ENCODE peak calls at places on chromosomes 3 and 15, in seven cellular contexts. A, H, X, G, L, E and K are unnamed samples.
A peak's percentile ranks its signal among the peaks of the same experiment; 100 is the strongest.

GRCh38 chr15:82093774-82094211 is 48.0 kb upstream of the MEX3B start:
- DNase-seq in L (no peak), G (no peak), X (no peak), E (no peak), A (no peak), H (no peak), K (no peak)

GRCh38 chr15:73165844-73166243 is 113.6 kb downstream of the NEO1 start:
- DNase-seq in X (no peak), L (no peak), G (no peak), A (no peak), E (no peak), H (no peak), K (no peak)

GRCh38 chr3:4417449-4417848 is 49.6 kb downstream of the SUMF1 start:
- DNase-seq in X (no peak), E (no peak), H (peak; percentile 30), G (no peak), A (peak; percentile 19), L (no peak), K (no peak)

GRCh38 chr3:172546105-172546504 is 22.9 kb upstream of the TNFSF10 start:
- DNase-seq in H (no peak), L (no peak), E (no peak), X (no peak), G (no peak), A (no peak), K (no peak)

GRCh38 chr3:52787672-52788625 is 6.6 kb upstream of the ITIH3 start:
- DNase-seq in L (no peak), X (no peak), A (peak; percentile 27), G (peak; percentile 8), E (no peak), H (no peak), K (no peak)

GRCh38 chr3:12681586-12682371 is 17.9 kb upstream of the RAF1 start:
- DNase-seq in X (no peak), L (no peak), G (no peak), H (peak; percentile 26), E (no peak), A (no peak), K (no peak)

GRCh38 chr3:64140651-64141050 is 84.6 kb downstream of the PRICKLE2 start:
- DNase-seq in H (no peak), E (no peak), G (no peak), L (no peak), A (no peak), X (no peak), K (no peak)

GRCh38 chr3:72797773-72798543 is 50.3 kb downstream of the SHQ1 start:
- DNase-seq in L (no peak), G (peak; percentile 59), X (no peak), H (peak; percentile 61), A (no peak), E (no peak), K (no peak)

GRCh38 chr3:51384145-51384729 is 854 bp upstream of the MANF start:
- DNase-seq in X (no peak), L (peak; percentile 83), A (no peak), H (peak; percentile 28), G (peak; percentile 27), E (no peak), K (no peak)

GRCh38 chr3:152026033-152026556 is 152.7 kb downstream of the SUCNR1 start:
- DNase-seq in G (no peak), E (no peak), L (no peak), X (no peak), H (no peak), A (no peak), K (no peak)

GRCh38 chr3:52531636-52532516 is 1.8 kb downstream of the NT5DC2 start:
- DNase-seq in E (no peak), X (peak; percentile 49), G (no peak), A (peak; percentile 24), L (peak; percentile 78), H (peak; percentile 3), K (peak; percentile 76)

DNA sequence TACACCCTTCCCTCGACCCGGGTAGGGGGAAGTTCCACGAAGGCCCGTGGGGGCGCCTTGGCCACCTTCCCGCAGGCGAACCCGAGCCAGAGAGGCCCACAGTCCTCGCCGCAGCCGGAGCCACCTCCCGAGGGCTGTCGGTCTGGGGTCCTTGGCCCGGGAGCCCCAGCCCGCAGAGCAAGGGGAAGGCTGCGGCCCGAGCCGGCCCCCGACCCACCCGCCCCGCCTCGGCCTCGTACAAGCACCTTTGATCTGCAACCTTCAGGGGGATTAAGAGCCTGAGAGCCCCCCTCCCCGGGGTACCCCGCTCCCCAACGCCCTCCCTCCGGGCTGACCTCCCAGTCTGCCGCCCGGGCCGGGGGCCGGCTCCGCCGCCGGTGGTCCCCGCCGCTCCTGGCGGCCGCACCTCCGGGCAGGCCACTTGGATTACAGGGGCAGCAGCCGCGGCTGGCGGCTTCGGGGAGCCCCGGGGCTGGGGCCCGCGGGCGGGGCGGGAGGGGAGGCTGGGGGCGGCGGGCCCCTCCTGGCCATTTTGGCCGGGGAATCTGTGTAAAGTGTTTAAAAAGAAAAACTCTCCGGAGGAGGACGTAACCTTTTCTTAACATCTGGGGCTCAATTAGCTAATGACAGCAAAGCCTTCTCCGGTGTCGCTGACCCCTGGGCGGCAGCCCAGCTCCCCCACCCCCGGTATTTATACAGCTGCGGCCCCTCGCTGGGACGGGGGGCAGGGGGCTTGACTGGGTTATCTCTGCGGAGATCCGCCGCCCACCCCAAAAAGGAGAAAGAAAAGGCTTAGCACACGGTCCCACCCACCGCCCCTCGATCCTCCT is 40.2 kb downstream of the EPHB3 start:
- DNase-seq in A (no peak), H (no peak), G (no peak), L (no peak), X (no peak), E (no peak), K (no peak)
- H3K4me3 ChIP-seq in A (no peak overlapping the region), H (no peak overlapping the region), G (peak overlapping the region; percentile 43), L (peak overlapping the region; percentile 41), X (peak overlapping the region; percentile 20), E (peak overlapping the region; percentile 14), K (peak overlapping the region; percentile 55)

GRCh38 chr15:56963126-56963525 is 44.7 kb downstream of the TCF12 start:
- DNase-seq in X (no peak), H (no peak), A (no peak), G (no peak), E (no peak), L (no peak), K (no peak)

GRCh38 chr15:56965614-56966013 is 47.2 kb downstream of the TCF12 start:
- DNase-seq in E (no peak), G (no peak), A (no peak), X (no peak), L (no peak), H (no peak), K (no peak)

GRCh38 chr15:56960116-56960515 is 41.7 kb downstream of the TCF12 start:
- DNase-seq in E (no peak), G (no peak), H (no peak), A (no peak), X (no peak), L (no peak), K (no peak)

GRCh38 chr15:56964182-56964581 is 45.7 kb downstream of the TCF12 start:
- DNase-seq in A (no peak), H (no peak), G (no peak), E (no peak), L (no peak), X (no peak), K (no peak)

GRCh38 chr15:56963719-56964118 is 45.3 kb downstream of the TCF12 start:
- DNase-seq in A (no peak), L (no peak), X (no peak), G (no peak), H (no peak), E (no peak), K (no peak)
- TF ChIP-seq CTCF in A (no peak), L (no peak), X (no peak), G (no peak), H (no peak), E (no peak), K (no peak)

DNA sequence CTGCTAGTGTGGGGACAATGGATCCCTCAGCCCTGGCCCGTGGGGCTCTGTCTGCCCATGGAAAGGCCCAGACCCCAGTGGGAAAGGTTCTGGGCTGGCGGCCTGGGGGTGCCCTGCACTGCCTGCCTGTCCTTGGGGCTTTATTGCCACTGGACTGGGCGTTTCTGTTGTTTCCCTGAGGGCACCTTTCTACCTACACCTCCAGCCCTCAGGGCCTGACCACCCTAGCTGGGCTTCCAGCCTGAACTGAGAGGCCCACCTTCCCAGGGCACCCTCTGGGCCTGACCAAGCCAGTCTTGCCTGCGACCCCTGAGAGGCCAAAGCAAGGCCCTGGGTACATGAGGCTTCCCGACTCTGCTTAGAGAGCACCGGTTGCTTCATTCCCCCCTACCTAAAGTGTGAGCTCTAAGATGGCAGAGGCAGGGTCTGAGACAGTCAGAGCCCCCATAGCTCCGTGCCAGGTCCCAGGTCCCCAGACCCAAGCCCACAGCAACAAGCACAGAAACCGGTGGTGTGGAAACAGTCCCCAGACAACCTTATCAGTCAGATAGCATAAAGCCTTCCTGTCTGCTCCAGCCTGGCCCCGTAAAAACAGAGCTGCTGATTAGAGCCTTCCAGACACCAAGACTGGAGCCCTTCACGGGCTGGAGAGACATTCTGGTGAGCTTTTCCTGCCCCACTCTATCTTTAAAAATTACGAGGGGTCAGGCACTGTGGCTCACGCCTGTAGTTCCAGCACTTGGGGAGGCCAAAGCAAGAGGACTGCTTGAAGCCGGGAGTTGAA is 102.8 kb downstream of the CHSY1 start:
- DNase-seq in X (peak; percentile 15), E (no peak), L (no peak), A (no peak), G (no peak), H (no peak), K (no peak)
- H3K27ac ChIP-seq in X (no peak overlapping the region), E (no peak overlapping the region), L (no peak overlapping the region), A (no peak overlapping the region), G (peak overlapping the region; percentile 15), H (no peak overlapping the region), K (no peak overlapping the region)

GRCh38 chr15:90203473-90203872 is 2.3 kb downstream of the SEMA4B start:
- DNase-seq in X (no peak), E (no peak), L (no peak), G (no peak), H (no peak), A (no peak), K (no peak)

GRCh38 chr15:90205886-90206285 is 4.8 kb downstream of the SEMA4B start:
- DNase-seq in X (no peak), E (no peak), A (no peak), H (no peak), G (no peak), L (no peak), K (no peak)

GRCh38 chr15:90203922-90204321 is 2.8 kb downstream of the SEMA4B start:
- DNase-seq in X (no peak), L (no peak), G (no peak), A (no peak), H (no peak), E (no peak), K (no peak)

GRCh38 chr15:90207252-90207651 is 6.1 kb downstream of the SEMA4B start:
- DNase-seq in G (no peak), A (no peak), E (no peak), H (no peak), X (no peak), L (no peak), K (no peak)

DNA sequence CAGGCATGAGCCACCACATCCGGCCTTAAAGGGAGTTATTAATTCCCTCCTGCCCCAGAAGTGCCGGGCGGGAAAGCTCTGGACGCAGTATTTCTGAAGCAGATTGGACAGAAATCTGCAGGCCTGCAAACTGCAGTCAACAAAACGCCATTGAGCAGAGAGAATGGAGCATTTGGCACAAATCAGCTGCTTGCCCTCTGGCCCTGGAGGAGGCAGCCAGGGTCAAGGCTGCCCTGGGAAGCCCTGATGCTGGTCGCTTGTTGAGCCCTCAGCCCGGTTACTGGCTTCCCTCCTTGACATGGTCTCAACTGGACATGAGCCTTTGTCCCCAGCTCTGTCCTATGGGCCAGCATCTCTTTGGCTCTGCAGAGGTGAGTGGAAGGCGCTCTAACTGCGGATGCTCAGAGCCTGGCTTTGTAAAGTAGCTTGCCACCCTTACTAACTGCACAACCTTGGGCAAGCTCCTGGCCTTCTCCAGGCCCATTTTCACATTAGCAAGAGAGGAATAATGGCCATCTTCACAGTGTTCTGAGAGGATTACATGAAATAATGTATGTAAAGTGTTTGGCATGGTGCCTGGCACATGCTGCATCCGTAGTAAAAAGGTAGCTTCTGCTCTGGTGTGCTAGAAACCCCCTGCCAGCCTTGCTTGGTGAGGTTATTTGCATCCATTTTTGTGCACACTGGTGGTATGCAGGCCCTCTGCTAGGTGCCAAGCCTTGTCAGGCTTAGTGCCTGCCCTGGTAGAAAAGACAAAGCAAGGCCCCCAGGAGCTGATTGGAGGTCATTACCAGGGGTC is 4.1 kb downstream of the SEMA4B start:
- DNase-seq in L (no peak), G (no peak), H (no peak), X (no peak), A (no peak), E (no peak), K (no peak)
- H3K4me3 ChIP-seq in L (no peak overlapping the region), G (no peak overlapping the region), H (no peak overlapping the region), X (no peak overlapping the region), A (no peak overlapping the region), E (no peak overlapping the region), K (no peak overlapping the region)